ENCODE peak calls at places on chromosomes 6 and 20, in five cellular contexts. I is NCI-H1417, T is NCI-H1436, B is left ventricle myocardium superior, K is COR-L47. P is an unnamed sample.

GRCh38 chr6:146770965-146771735 is 172.4 kb downstream of the ADGB start:
- DNase-seq in I (no peak), T (no peak), B (peak), K (no peak), P (no peak)

GRCh38 chr6:35392773-35393672 is 50.7 kb downstream of the PPARD start:
- DNase-seq in T (no peak), B (no peak), I (no peak), K (no peak), P (no peak)

GRCh38 chr6:159082039-159082815 is 37.4 kb upstream of the TAGAP start:
- DNase-seq in B (no peak), K (no peak), I (no peak), T (no peak), P (no peak)

GRCh38 chr6:72952808-72953630 is 272.3 kb downstream of the KHDC1L start:
- DNase-seq in K (no peak), T (no peak), I (no peak), B (no peak), P (no peak)

GRCh38 chr6:530425-530824 is 126.5 kb downstream of the HUS1B start:
- DNase-seq in B (no peak), K (no peak), I (no peak), T (no peak), P (no peak)

GRCh38 chr20:40279390-40279789 is 409.6 kb downstream of the MAFB start:
- DNase-seq in B (no peak), T (no peak), K (no peak), I (no peak), P (peak)

GRCh38 chr6:148548065-148548748 is 198.6 kb upstream of the UST start:
- DNase-seq in B (peak), I (no peak), K (no peak), T (no peak), P (no peak)

GRCh38 chr20:51457281-51457932 is 85.1 kb downstream of the NFATC2 start:
- DNase-seq in I (no peak), T (no peak), B (peak), K (no peak), P (no peak)

GRCh38 chr6:11637266-11637665 is 99.7 kb downstream of the TMEM170B start:
- DNase-seq in K (no peak), B (no peak), T (no peak), I (no peak), P (no peak)

GRCh38 chr20:20737158-20737557 is 24.7 kb upstream of the RALGAPA2 start:
- DNase-seq in B (no peak), I (no peak), T (no peak), K (peak), P (no peak)

GRCh38 chr6:49733680-49734079 is 10.5 kb downstream of the CRISP3 start:
- DNase-seq in B (no peak), I (no peak), T (no peak), K (no peak), P (no peak)

GRCh38 chr6:9481292-9482029 is 933.4 kb downstream of the TFAP2A start:
- DNase-seq in I (no peak), T (no peak), K (no peak), B (no peak), P (no peak)

GRCh38 chr6:99521557-99522286 is 6.5 kb upstream of the USP45 start:
- DNase-seq in B (peak), K (no peak), I (no peak), T (no peak), P (peak)

GRCh38 chr20:10658876-10659632 is 14.7 kb downstream of the JAG1 start:
- DNase-seq in K (no peak), B (no peak), T (no peak), I (no peak), P (no peak)

GRCh38 chr6:65531545-65531944 is 175.5 kb downstream of the EYS start:
- DNase-seq in T (no peak), I (no peak), B (no peak), K (no peak), P (no peak)